ENCODE peak calls at places on chromosomes 11 and 22, in eight cellular contexts. C, L, E, I, N, B, J and V are unnamed samples.
A peak's percentile ranks its signal among the peaks of the same experiment; 100 is the strongest.

GRCh38 chr11:67652965-67653845 is 2.7 kb upstream of the ACY3 start:
- DNase-seq in C (no peak), L (no peak), E (no peak), I (no peak), N (no peak), B (no peak), J (no peak), V (no peak)

GRCh38 chr22:44809456-44809855 is 57.1 kb downstream of the ARHGAP8 start:
- DNase-seq in C (no peak), L (no peak), E (no peak), I (no peak), N (no peak), B (no peak), J (no peak), V (no peak)

GRCh38 chr11:93330446-93330984 is at the start of gene DEUP1:
- DNase-seq in C (no peak), L (peak; percentile 82), E (peak; percentile 23), I (no peak), N (no peak), B (peak; percentile 85), J (no peak), V (no peak)

GRCh38 chr11:24932110-24933000 is 435.5 kb downstream of the LUZP2 start:
- DNase-seq in C (no peak), L (no peak), E (no peak), I (no peak), N (no peak), B (no peak), J (no peak), V (no peak)

GRCh38 chr11:65489706-65490310 is 9.0 kb upstream of the MALAT1 start:
- DNase-seq in C (no peak), L (no peak), E (no peak), I (no peak), N (no peak), B (peak; percentile 74), J (peak; percentile 40), V (no peak)

GRCh38 chr11:86914836-86915519 is 40.2 kb downstream of the FZD4 start:
- DNase-seq in C (no peak), L (no peak), E (no peak), I (no peak), N (no peak), B (no peak), J (no peak), V (no peak)

GRCh38 chr22:37181681-37182080 is 6.4 kb downstream of the C1QTNF6 start:
- DNase-seq in C (no peak), L (no peak), E (no peak), I (no peak), N (no peak), B (no peak), J (no peak), V (no peak)

GRCh38 chr11:613369-613968 is 2.3 kb downstream of the IRF7 start:
- DNase-seq in C (peak; percentile 70), L (peak; percentile 86), E (peak; percentile 71), I (peak; percentile 47), N (peak; percentile 39), B (peak; percentile 87), J (peak; percentile 49), V (peak; percentile 9)

GRCh38 chr11:123065634-123066033 is 3.7 kb upstream of the HSPA8 start:
- DNase-seq in C (no peak), L (no peak), E (no peak), I (no peak), N (no peak), B (no peak), J (no peak), V (no peak)

GRCh38 chr22:38097557-38098409 is 12.7 kb downstream of the BAIAP2L2 start:
- DNase-seq in C (no peak), L (peak; percentile 91), E (no peak), I (no peak), N (no peak), B (peak; percentile 56), J (no peak), V (no peak)

GRCh38 chr11:10670099-10670498 is 23.5 kb downstream of the IRAG1 start:
- DNase-seq in C (no peak), L (no peak), E (no peak), I (no peak), N (no peak), B (no peak), J (no peak), V (no peak)

GRCh38 chr11:36160115-36160514 is 129.1 kb downstream of the COMMD9 start:
- DNase-seq in C (no peak), L (no peak), E (no peak), I (no peak), N (no peak), B (peak; percentile 70), J (no peak), V (no peak)

GRCh38 chr11:36600155-36600554 is 2.1 kb upstream of the RAG2 start:
- DNase-seq in C (no peak), L (peak; percentile 49), E (no peak), I (no peak), N (no peak), B (no peak), J (no peak), V (no peak)

GRCh38 chr11:73262851-73263495 is 9.2 kb upstream of the P2RY6 start:
- DNase-seq in C (no peak), L (no peak), E (no peak), I (no peak), N (peak; percentile 90), B (no peak), J (peak; percentile 48), V (no peak)

GRCh38 chr11:8025123-8025522 is 38.0 kb downstream of the EIF3F start:
- DNase-seq in C (no peak), L (peak; percentile 17), E (no peak), I (no peak), N (no peak), B (no peak), J (no peak), V (no peak)

GRCh38 chr22:21921729-21922128 is 30.9 kb downstream of the PPM1F start:
- DNase-seq in C (no peak), L (peak; percentile 83), E (no peak), I (no peak), N (no peak), B (no peak), J (no peak), V (no peak)

GRCh38 chr11:32358729-32359128 is 76.6 kb downstream of the WT1 start:
- DNase-seq in C (no peak), L (no peak), E (no peak), I (no peak), N (no peak), B (peak; percentile 64), J (no peak), V (peak; percentile 46)

GRCh38 chr11:120832609-120833221 is 191.2 kb upstream of the TBCEL start:
- DNase-seq in C (no peak), L (no peak), E (no peak), I (no peak), N (no peak), B (no peak), J (no peak), V (no peak)

GRCh38 chr11:57597971-57598830 is 716 bp downstream of the SERPING1 start:
- DNase-seq in C (no peak), L (peak; percentile 87), E (no peak), I (peak; percentile 25), N (no peak), B (peak; percentile 95), J (no peak), V (peak; percentile 65)

GRCh38 chr11:129282634-129283033 is 90.5 kb upstream of the ARHGAP32 start:
- DNase-seq in C (no peak), L (no peak), E (no peak), I (no peak), N (no peak), B (no peak), J (no peak), V (no peak)
- H3K4me1 ChIP-seq in C (no peaks in the 10 kb centered on the region), L (peaks cover 19% of the 10 kb centered on the region), E (peaks cover 6% of the 10 kb centered on the region), I (peaks cover 5% of the 10 kb centered on the region), N (peaks cover 42% of the 10 kb centered on the region), B (no peaks in the 10 kb centered on the region), J (peaks cover 45% of the 10 kb centered on the region), V (peaks cover 2% of the 10 kb centered on the region)

GRCh38 chr22:49046000-49046545 is 781.6 kb downstream of the BRD1 start:
- DNase-seq in C (no peak), L (no peak), E (no peak), I (no peak), N (no peak), B (no peak), J (no peak), V (no peak)

GRCh38 chr22:49048591-49048990 is 779.1 kb downstream of the BRD1 start:
- DNase-seq in C (no peak), L (no peak), E (no peak), I (no peak), N (no peak), B (no peak), J (no peak), V (no peak)

GRCh38 chr22:49045276-49045675 is 782.4 kb downstream of the BRD1 start:
- DNase-seq in C (no peak), L (no peak), E (no peak), I (no peak), N (no peak), B (no peak), J (no peak), V (no peak)

GRCh38 chr22:49046546-49047305 is 780.9 kb downstream of the BRD1 start:
- DNase-seq in C (peak; percentile 54), L (peak; percentile 89), E (no peak), I (no peak), N (no peak), B (no peak), J (peak; percentile 60), V (peak; percentile 72)

DNA sequence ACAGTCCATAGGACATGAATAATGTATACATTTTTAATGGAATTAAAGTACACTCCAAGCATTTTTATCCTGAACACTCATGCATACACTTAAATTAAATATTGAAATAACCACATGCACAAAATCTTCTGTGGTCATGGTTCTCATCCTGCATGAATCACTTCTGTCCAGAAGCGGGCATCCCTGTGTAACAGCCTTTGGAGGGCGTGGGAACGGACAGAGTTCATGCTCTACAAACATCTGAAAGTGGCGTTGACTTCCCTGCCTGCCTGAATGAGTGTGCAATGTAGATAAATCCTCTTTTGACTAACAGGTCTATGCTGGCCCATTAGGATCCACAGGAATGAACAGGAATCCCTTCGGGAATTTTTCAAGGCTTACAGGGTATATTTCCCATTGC is 780.2 kb downstream of the BRD1 start:
- DNase-seq in C (no peak), L (no peak), E (no peak), I (no peak), N (no peak), B (no peak), J (peak; percentile 7), V (no peak)
- H3K9me3 ChIP-seq in C (no peaks in the 10 kb centered on the region), L (no peaks in the 10 kb centered on the region), E (no peaks in the 10 kb centered on the region), I (no peaks in the 10 kb centered on the region), N (no peaks in the 10 kb centered on the region), B (no peaks in the 10 kb centered on the region), J (no peaks in the 10 kb centered on the region), V (no peaks in the 10 kb centered on the region)

GRCh38 chr22:49966716-49967332 is 6.3 kb downstream of the PIM3 start:
- DNase-seq in C (peak; percentile 4), L (peak; percentile 52), E (no peak), I (peak; percentile 11), N (no peak), B (peak; percentile 81), J (no peak), V (peak; percentile 23)
- H3K4me1 ChIP-seq in C (peaks cover 42% of the 10 kb centered on the region), L (no peaks in the 10 kb centered on the region), E (peaks cover 38% of the 10 kb centered on the region), I (peaks cover 42% of the 10 kb centered on the region), N (peaks cover 29% of the 10 kb centered on the region), B (peaks cover 18% of the 10 kb centered on the region), J (peaks cover 51% of the 10 kb centered on the region), V (peaks cover 26% of the 10 kb centered on the region)

DNA sequence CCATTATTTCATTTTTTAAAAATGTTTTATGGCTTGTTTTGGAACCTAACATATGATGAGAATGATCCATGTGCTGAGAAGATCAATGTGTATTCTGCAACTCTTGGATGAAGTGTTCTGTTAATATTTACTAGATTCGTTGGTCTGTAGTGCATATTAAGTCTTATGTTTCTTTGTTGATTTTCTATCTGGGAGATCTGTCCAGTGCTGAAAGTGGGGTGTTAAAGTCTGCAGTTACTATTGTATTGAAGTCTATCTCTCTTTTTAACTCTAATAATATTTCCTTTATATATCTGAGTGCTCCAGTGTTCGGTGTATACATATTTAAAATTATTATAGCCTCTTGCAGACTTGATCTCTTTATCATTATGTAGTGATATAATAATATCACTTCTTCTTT is 11.9 kb downstream of the PATE3 start:
- DNase-seq in C (no peak), L (no peak), E (no peak), I (no peak), N (no peak), B (no peak), J (no peak), V (no peak)
- H3K9me3 ChIP-seq in C (peaks cover 20% of the 10 kb centered on the region), L (peaks cover 6% of the 10 kb centered on the region), E (no peaks in the 10 kb centered on the region), I (peaks cover 19% of the 10 kb centered on the region), N (no peaks in the 10 kb centered on the region), B (peaks cover 2% of the 10 kb centered on the region), J (peaks cover 11% of the 10 kb centered on the region), V (no peaks in the 10 kb centered on the region)